ENCODE peak calls at places on chromosome 9, in five cellular contexts. N is T1000, K is mucosa of descending colon, L is activated T-cell treated with anti-CD3 and anti-CD28 coated beads for 1 hour, T is NCI-H524. W is an unnamed sample.

GRCh38 chr9:129556576-129557191 is 64.2 kb downstream of the C9orf50 start:
- DNase-seq in N (no peak), K (no peak), L (no peak), T (no peak), W (no peak)

GRCh38 chr9:81546498-81546897 is 142.8 kb downstream of the TLE1 start:
- DNase-seq in K (no peak), T (no peak), N (no peak), L (no peak), W (no peak)

GRCh38 chr9:122053546-122053945 is 39.6 kb downstream of the TTLL11 start:
- DNase-seq in N (no peak), T (no peak), K (peak), L (no peak), W (no peak)

GRCh38 chr9:120348951-120349429 is 231.0 kb downstream of the CDK5RAP2 start:
- DNase-seq in N (no peak), L (no peak), K (no peak), T (peak), W (peak)

GRCh38 chr9:113564804-113565237 is 101.3 kb downstream of the RGS3 start:
- DNase-seq in L (no peak), N (peak), T (no peak), K (peak), W (peak)

GRCh38 chr9:113541019-113541900 is 77.7 kb downstream of the RGS3 start:
- DNase-seq in T (no peak), L (no peak), K (peak), N (no peak), W (peak)

GRCh38 chr9:89940625-89941024 is 335.8 kb downstream of the GADD45G start:
- DNase-seq in L (no peak), N (no peak), T (no peak), K (no peak), W (no peak)

GRCh38 chr9:94740191-94740874 is 13.8 kb downstream of the AOPEP start:
- DNase-seq in L (no peak), N (no peak), T (no peak), K (no peak), W (no peak)

GRCh38 chr9:78973906-78974305 is 597.9 kb upstream of the TLE4 start:
- DNase-seq in T (no peak), N (peak), K (no peak), L (no peak), W (no peak)

GRCh38 chr9:127224883-127225739 is 39.5 kb upstream of the GARNL3 start:
- DNase-seq in T (peak), K (peak), L (peak), N (peak), W (peak)

GRCh38 chr9:16873131-16873787 is 2.8 kb upstream of the BNC2 start:
- DNase-seq in N (no peak), L (no peak), K (no peak), T (no peak), W (no peak)

GRCh38 chr9:73093016-73093739 is 58.5 kb upstream of the ANXA1 start:
- DNase-seq in N (no peak), L (no peak), K (no peak), T (no peak), W (no peak)

GRCh38 chr9:121807918-121808278 is 156.5 kb downstream of the DAB2IP start:
- DNase-seq in T (no peak), N (no peak), L (no peak), K (no peak), W (no peak)

GRCh38 chr9:110691002-110691549 is 22.5 kb downstream of the MUSK start:
- DNase-seq in N (no peak), T (no peak), K (no peak), L (no peak), W (no peak)

GRCh38 chr9:21965401-21965951 is 28.7 kb downstream of the CDKN2A start:
- DNase-seq in N (no peak), L (no peak), K (peak), T (no peak), W (peak)

GRCh38 chr9:129253820-129254381 is 75.8 kb upstream of the IER5L start:
- DNase-seq in N (no peak), T (no peak), K (no peak), L (no peak), W (peak)

GRCh38 chr9:34171753-34172535 is 6.9 kb upstream of the UBAP1 start:
- DNase-seq in L (no peak), N (no peak), K (no peak), T (no peak), W (no peak)

GRCh38 chr9:81320909-81321482 is 368.4 kb downstream of the TLE1 start:
- DNase-seq in N (no peak), L (no peak), T (peak), K (no peak), W (no peak)

GRCh38 chr9:72579190-72579589 is 57.8 kb downstream of the TMC1 start:
- DNase-seq in L (no peak), T (no peak), N (peak), K (peak), W (no peak)

GRCh38 chr9:130344366-130344765 is 78.8 kb downstream of the HMCN2 start:
- DNase-seq in K (no peak), L (no peak), T (no peak), N (no peak), W (no peak)

GRCh38 chr9:16830806-16831205 is 39.7 kb downstream of the BNC2 start:
- DNase-seq in K (no peak), T (no peak), L (no peak), N (no peak), W (no peak)

GRCh38 chr9:78236511-78236950 is 656 bp downstream of the CEP78 start:
- DNase-seq in N (no peak), T (no peak), K (no peak), L (no peak), W (no peak)

GRCh38 chr9:749712-750111 is 91.8 kb upstream of the DMRT1 start:
- DNase-seq in T (no peak), N (no peak), L (no peak), K (no peak), W (no peak)

GRCh38 chr9:116494815-116495634 is 192.1 kb upstream of the TRIM32 start:
- DNase-seq in K (peak), N (no peak), L (peak), T (no peak), W (peak)

GRCh38 chr9:91004992-91005391 is 203.4 kb downstream of the SYK start:
- DNase-seq in L (no peak), N (no peak), T (no peak), K (no peak), W (no peak)

GRCh38 chr9:101795147-101795546 is 56.7 kb upstream of the GRIN3A start:
- DNase-seq in K (no peak), N (no peak), L (no peak), T (no peak), W (no peak)

GRCh38 chr9:87564111-87564510 is 66.4 kb downstream of the DAPK1 start:
- DNase-seq in T (no peak), L (no peak), K (no peak), N (peak), W (no peak)

GRCh38 chr9:14317667-14318255 is 3.8 kb upstream of the NFIB start:
- DNase-seq in L (no peak), T (no peak), N (no peak), K (no peak), W (no peak)

GRCh38 chr9:32422237-32422806 is 37.9 kb downstream of the ACO1 start:
- DNase-seq in L (no peak), N (no peak), K (no peak), T (no peak), W (no peak)

GRCh38 chr9:109487247-109487646 is 10.9 kb downstream of the PTPN3 start:
- DNase-seq in L (no peak), T (no peak), N (no peak), K (no peak), W (no peak)

W was measured in body of pancreas.